ENCODE peak calls at places on chromosomes 5 and 9, in ten cellular contexts. One of them, this sample, is unnamed.

GRCh38 chr5:55104036-55104767 is 1.8 kb downstream of the GZMA start:
- DNase-seq in A549: no peak
- DNase-seq in hepatocyte: no peak
- DNase-seq in suprapubic skin: no peak
- DNase-seq in neuronal stem cell: peak
- DNase-seq in lung: no peak
- DNase-seq in HepG2: no peak
- DNase-seq in GM23338: peak
- DNase-seq in SK-N-SH: no peak
- DNase-seq in thoracic aorta: no peak
- DNase-seq in this sample: no peak

GRCh38 chr9:125446581-125447094 is 185.0 kb downstream of the GAPVD1 start:
- DNase-seq in A549: no peak
- DNase-seq in hepatocyte: no peak
- DNase-seq in suprapubic skin: no peak
- DNase-seq in neuronal stem cell: no peak
- DNase-seq in lung: no peak
- DNase-seq in HepG2: no peak
- DNase-seq in GM23338: no peak
- DNase-seq in SK-N-SH: no peak
- DNase-seq in thoracic aorta: no peak
- DNase-seq in this sample: no peak

GRCh38 chr5:43227655-43228054 is 35.6 kb downstream of the NIM1K start:
- DNase-seq in A549: peak
- DNase-seq in hepatocyte: peak
- DNase-seq in suprapubic skin: no peak
- DNase-seq in neuronal stem cell: no peak
- DNase-seq in lung: no peak
- DNase-seq in HepG2: peak
- DNase-seq in GM23338: peak
- DNase-seq in SK-N-SH: peak
- DNase-seq in thoracic aorta: no peak
- DNase-seq in this sample: no peak

GRCh38 chr5:173968154-173968553 is 20.8 kb upstream of the C5orf47 start:
- DNase-seq in A549: no peak
- DNase-seq in hepatocyte: no peak
- DNase-seq in suprapubic skin: no peak
- DNase-seq in neuronal stem cell: peak
- DNase-seq in lung: no peak
- DNase-seq in HepG2: no peak
- DNase-seq in GM23338: peak
- DNase-seq in SK-N-SH: peak
- DNase-seq in thoracic aorta: no peak
- DNase-seq in this sample: no peak

GRCh38 chr9:117400131-117400530 is 14.7 kb downstream of the ASTN2 start:
- DNase-seq in A549: no peak
- DNase-seq in hepatocyte: peak
- DNase-seq in suprapubic skin: no peak
- DNase-seq in neuronal stem cell: no peak
- DNase-seq in lung: no peak
- DNase-seq in HepG2: no peak
- DNase-seq in GM23338: peak
- DNase-seq in SK-N-SH: no peak
- DNase-seq in thoracic aorta: no peak
- DNase-seq in this sample: peak

GRCh38 chr5:106510321-106510720 is 1160.4 kb downstream of the EFNA5 start:
- DNase-seq in A549: no peak
- DNase-seq in hepatocyte: no peak
- DNase-seq in suprapubic skin: no peak
- DNase-seq in neuronal stem cell: no peak
- DNase-seq in lung: no peak
- DNase-seq in HepG2: no peak
- DNase-seq in GM23338: no peak
- DNase-seq in SK-N-SH: no peak
- DNase-seq in thoracic aorta: no peak
- DNase-seq in this sample: no peak

GRCh38 chr9:109974143-109974917 is 194.3 kb downstream of the PALM2AKAP2 start:
- DNase-seq in A549: no peak
- DNase-seq in hepatocyte: no peak
- DNase-seq in suprapubic skin: no peak
- DNase-seq in neuronal stem cell: no peak
- DNase-seq in lung: no peak
- DNase-seq in HepG2: no peak
- DNase-seq in GM23338: no peak
- DNase-seq in SK-N-SH: no peak
- DNase-seq in thoracic aorta: no peak
- DNase-seq in this sample: no peak

GRCh38 chr5:129917224-129917623 is 13.0 kb downstream of the CHSY3 start:
- DNase-seq in A549: no peak
- DNase-seq in hepatocyte: no peak
- DNase-seq in suprapubic skin: no peak
- DNase-seq in neuronal stem cell: no peak
- DNase-seq in lung: no peak
- DNase-seq in HepG2: no peak
- DNase-seq in GM23338: no peak
- DNase-seq in SK-N-SH: no peak
- DNase-seq in thoracic aorta: no peak
- DNase-seq in this sample: no peak

GRCh38 chr9:114248274-114248673 is 74.6 kb upstream of the ORM1 start:
- DNase-seq in A549: no peak
- DNase-seq in hepatocyte: no peak
- DNase-seq in suprapubic skin: no peak
- DNase-seq in neuronal stem cell: no peak
- DNase-seq in lung: no peak
- DNase-seq in HepG2: no peak
- DNase-seq in GM23338: no peak
- DNase-seq in SK-N-SH: no peak
- DNase-seq in thoracic aorta: no peak
- DNase-seq in this sample: no peak

GRCh38 chr9:114250235-114250568 is 72.7 kb upstream of the ORM1 start:
- DNase-seq in A549: no peak
- DNase-seq in hepatocyte: peak
- DNase-seq in suprapubic skin: peak
- DNase-seq in neuronal stem cell: no peak
- DNase-seq in lung: peak
- DNase-seq in HepG2: no peak
- DNase-seq in GM23338: no peak
- DNase-seq in SK-N-SH: peak
- DNase-seq in thoracic aorta: peak
- DNase-seq in this sample: peak

GRCh38 chr9:114250648-114251047 is 72.2 kb upstream of the ORM1 start:
- DNase-seq in A549: no peak
- DNase-seq in hepatocyte: no peak
- DNase-seq in suprapubic skin: no peak
- DNase-seq in neuronal stem cell: no peak
- DNase-seq in lung: no peak
- DNase-seq in HepG2: no peak
- DNase-seq in GM23338: no peak
- DNase-seq in SK-N-SH: no peak
- DNase-seq in thoracic aorta: no peak
- DNase-seq in this sample: no peak

GRCh38 chr9:114247491-114247890 is 75.4 kb upstream of the ORM1 start:
- DNase-seq in A549: no peak
- DNase-seq in hepatocyte: no peak
- DNase-seq in suprapubic skin: no peak
- DNase-seq in neuronal stem cell: no peak
- DNase-seq in lung: no peak
- DNase-seq in HepG2: no peak
- DNase-seq in GM23338: no peak
- DNase-seq in SK-N-SH: no peak
- DNase-seq in thoracic aorta: no peak
- DNase-seq in this sample: no peak

DNA sequence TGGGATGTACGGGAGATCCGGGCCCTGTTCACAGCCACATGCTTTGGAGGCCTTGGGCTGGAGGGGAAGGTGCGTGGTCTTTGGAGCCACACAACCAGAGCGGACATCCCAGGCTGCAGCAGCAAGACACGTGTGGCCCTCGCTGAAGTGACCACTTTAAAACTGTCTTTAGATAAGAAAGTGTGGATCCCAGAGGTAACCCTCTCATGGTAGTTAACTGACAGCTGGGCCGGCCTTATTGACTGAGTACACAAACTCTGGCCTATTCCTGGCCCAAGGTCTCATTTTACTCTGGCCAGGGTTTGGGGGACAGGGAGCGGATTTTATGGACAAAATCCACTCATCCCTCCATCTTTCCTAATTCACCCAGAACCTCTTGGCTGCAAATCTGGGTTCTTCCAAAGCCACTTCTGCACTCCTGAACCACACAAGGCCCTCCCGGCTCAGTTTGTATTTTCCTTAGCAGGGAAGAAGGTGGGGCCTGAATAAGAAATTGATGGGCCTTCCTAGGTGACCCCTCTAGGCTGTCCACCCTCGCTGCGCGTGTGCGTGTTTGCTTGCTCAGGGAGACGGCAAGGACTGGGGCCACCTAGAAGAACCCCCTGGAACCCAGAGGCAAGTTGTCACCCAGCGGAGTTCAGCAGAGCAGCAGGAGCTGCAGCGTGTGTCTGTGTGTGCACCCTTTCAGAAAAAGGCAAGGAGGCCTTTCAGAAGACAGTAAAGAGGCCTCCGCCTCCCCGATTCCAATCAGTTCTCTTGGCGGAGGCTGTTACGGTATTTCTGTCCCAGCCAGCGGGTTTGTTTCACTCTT is 73.3 kb upstream of the ORM1 start:
- DNase-seq in A549: no peak
- DNase-seq in hepatocyte: no peak
- DNase-seq in suprapubic skin: no peak
- DNase-seq in neuronal stem cell: no peak
- DNase-seq in lung: no peak
- DNase-seq in HepG2: no peak
- DNase-seq in GM23338: no peak
- DNase-seq in SK-N-SH: no peak
- DNase-seq in thoracic aorta: no peak
- DNase-seq in this sample: no peak
- H3K27ac ChIP-seq in A549: no peak
- H3K27ac ChIP-seq in hepatocyte: peak
- H3K27ac ChIP-seq in suprapubic skin: no peak
- H3K27ac ChIP-seq in neuronal stem cell: no peak
- H3K27ac ChIP-seq in lung: no peak
- H3K27ac ChIP-seq in HepG2: no peak
- H3K27ac ChIP-seq in GM23338: no peak
- H3K27ac ChIP-seq in SK-N-SH: peak
- H3K27ac ChIP-seq in thoracic aorta: no peak
- H3K27ac ChIP-seq in this sample: peak

DNA sequence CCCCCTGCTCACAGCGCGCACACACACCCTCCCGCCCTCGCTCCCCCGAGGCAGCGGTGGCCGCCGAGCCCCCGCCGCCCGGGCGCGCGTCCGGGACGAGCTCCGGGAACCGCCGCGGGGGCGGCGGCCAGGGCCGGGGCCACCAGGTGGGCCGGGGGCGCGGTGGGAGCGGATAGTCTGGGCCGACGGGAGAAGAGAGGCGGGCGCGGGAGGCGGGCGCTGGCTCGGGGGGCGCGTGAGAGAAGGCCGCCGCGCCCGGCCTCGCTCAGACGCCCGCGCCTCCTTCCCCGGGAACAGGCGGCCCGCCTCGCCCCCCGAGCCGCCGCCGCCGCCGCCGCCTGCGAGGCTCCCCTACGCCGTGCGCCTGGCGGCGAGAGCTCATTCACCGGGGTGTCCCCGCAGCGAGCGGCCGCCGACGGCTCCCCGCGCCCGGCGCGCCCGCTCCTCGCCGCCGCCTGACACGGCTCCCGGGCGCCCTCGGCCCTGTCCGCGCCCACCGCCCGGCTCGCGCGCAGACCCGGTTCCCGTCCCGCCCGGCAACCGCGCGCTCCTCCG is at the start of gene GNAQ:
- DNase-seq in A549: peak
- DNase-seq in hepatocyte: peak
- DNase-seq in suprapubic skin: no peak
- DNase-seq in neuronal stem cell: peak
- DNase-seq in lung: no peak
- DNase-seq in HepG2: no peak
- DNase-seq in GM23338: peak
- DNase-seq in SK-N-SH: peak
- DNase-seq in thoracic aorta: no peak
- DNase-seq in this sample: peak
- H3K27ac ChIP-seq in A549: peak
- H3K27ac ChIP-seq in hepatocyte: peak
- H3K27ac ChIP-seq in suprapubic skin: peak
- H3K27ac ChIP-seq in neuronal stem cell: peak
- H3K27ac ChIP-seq in lung: peak
- H3K27ac ChIP-seq in HepG2: peak
- H3K27ac ChIP-seq in GM23338: peak
- H3K27ac ChIP-seq in SK-N-SH: peak
- H3K27ac ChIP-seq in thoracic aorta: peak
- H3K27ac ChIP-seq in this sample: peak

DNA sequence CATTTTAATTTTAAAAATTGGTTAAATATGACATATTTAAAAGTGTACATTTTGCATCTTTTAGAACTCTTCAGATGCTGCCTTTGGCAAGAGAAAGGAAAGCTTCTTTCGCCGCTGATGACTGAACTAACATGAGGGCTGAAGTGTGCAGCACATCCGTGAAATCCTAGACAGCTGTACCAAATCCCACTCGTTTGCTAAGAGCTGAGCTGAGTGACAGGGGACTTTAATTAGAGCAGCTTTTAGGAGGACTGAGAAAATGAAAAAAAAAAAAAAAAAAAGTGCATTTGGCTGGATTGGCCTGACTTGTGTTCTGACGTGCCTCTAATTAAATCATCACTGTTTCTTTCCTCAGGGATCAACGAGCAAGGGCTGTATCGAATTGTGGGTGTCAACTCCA is 271.3 kb downstream of the ARHGAP26 start:
- DNase-seq in A549: no peak
- DNase-seq in hepatocyte: no peak
- DNase-seq in suprapubic skin: no peak
- DNase-seq in neuronal stem cell: no peak
- DNase-seq in lung: no peak
- DNase-seq in HepG2: no peak
- DNase-seq in GM23338: no peak
- DNase-seq in SK-N-SH: no peak
- DNase-seq in thoracic aorta: no peak
- DNase-seq in this sample: peak
- H3K27ac ChIP-seq in A549: no peak
- H3K27ac ChIP-seq in hepatocyte: no peak
- H3K27ac ChIP-seq in suprapubic skin: no peak
- H3K27ac ChIP-seq in neuronal stem cell: no peak
- H3K27ac ChIP-seq in lung: no peak
- H3K27ac ChIP-seq in HepG2: no peak
- H3K27ac ChIP-seq in GM23338: no peak
- H3K27ac ChIP-seq in SK-N-SH: no peak
- H3K27ac ChIP-seq in thoracic aorta: no peak
- H3K27ac ChIP-seq in this sample: peak

GRCh38 chr9:132670816-132671371 is 630 bp downstream of the GTF3C4 start:
- DNase-seq in A549: peak
- DNase-seq in hepatocyte: peak
- DNase-seq in suprapubic skin: no peak
- DNase-seq in neuronal stem cell: peak
- DNase-seq in lung: no peak
- DNase-seq in HepG2: no peak
- DNase-seq in GM23338: peak
- DNase-seq in SK-N-SH: peak
- DNase-seq in thoracic aorta: peak
- DNase-seq in this sample: peak

GRCh38 chr9:132672413-132672690 is 2.1 kb downstream of the GTF3C4 start:
- DNase-seq in A549: no peak
- DNase-seq in hepatocyte: no peak
- DNase-seq in suprapubic skin: no peak
- DNase-seq in neuronal stem cell: no peak
- DNase-seq in lung: no peak
- DNase-seq in HepG2: no peak
- DNase-seq in GM23338: no peak
- DNase-seq in SK-N-SH: no peak
- DNase-seq in thoracic aorta: no peak
- DNase-seq in this sample: no peak

GRCh38 chr9:132673355-132673754 is 3.1 kb downstream of the GTF3C4 start:
- DNase-seq in A549: peak
- DNase-seq in hepatocyte: peak
- DNase-seq in suprapubic skin: no peak
- DNase-seq in neuronal stem cell: no peak
- DNase-seq in lung: no peak
- DNase-seq in HepG2: peak
- DNase-seq in GM23338: peak
- DNase-seq in SK-N-SH: peak
- DNase-seq in thoracic aorta: no peak
- DNase-seq in this sample: peak

GRCh38 chr9:132670359-132670815 is at the start of gene GTF3C4:
- DNase-seq in A549: peak
- DNase-seq in hepatocyte: peak
- DNase-seq in suprapubic skin: peak
- DNase-seq in neuronal stem cell: peak
- DNase-seq in lung: peak
- DNase-seq in HepG2: no peak
- DNase-seq in GM23338: peak
- DNase-seq in SK-N-SH: peak
- DNase-seq in thoracic aorta: peak
- DNase-seq in this sample: peak

GRCh38 chr9:132671620-132672412 is 1.6 kb downstream of the GTF3C4 start:
- DNase-seq in A549: no peak
- DNase-seq in hepatocyte: no peak
- DNase-seq in suprapubic skin: no peak
- DNase-seq in neuronal stem cell: no peak
- DNase-seq in lung: no peak
- DNase-seq in HepG2: no peak
- DNase-seq in GM23338: no peak
- DNase-seq in SK-N-SH: no peak
- DNase-seq in thoracic aorta: no peak
- DNase-seq in this sample: no peak
- H3K27ac ChIP-seq in A549: peak
- H3K27ac ChIP-seq in hepatocyte: peak
- H3K27ac ChIP-seq in suprapubic skin: peak
- H3K27ac ChIP-seq in neuronal stem cell: no peak
- H3K27ac ChIP-seq in lung: no peak
- H3K27ac ChIP-seq in HepG2: no peak
- H3K27ac ChIP-seq in GM23338: no peak
- H3K27ac ChIP-seq in SK-N-SH: no peak
- H3K27ac ChIP-seq in thoracic aorta: no peak
- H3K27ac ChIP-seq in this sample: peak

This sample was measured in WERI-Rb-1.